ENCODE peak calls at places on chromosomes 13 and 19, in seven cellular contexts. One of them, this sample, is unnamed.

GRCh38 chr13:109737606-109738005 is 48.8 kb downstream of the IRS2 start:
- DNase-seq in colonic mucosa: no peak
- DNase-seq in ovary: no peak
- DNase-seq in A673: no peak
- DNase-seq in astrocyte of the spinal cord: peak; percentile 19
- DNase-seq in fibroblast of pulmonary artery: no peak
- DNase-seq in right atrium auricular region: no peak
- DNase-seq in this sample: no peak

GRCh38 chr13:71712988-71713653 is 153.9 kb downstream of the DACH1 start:
- DNase-seq in fibroblast of pulmonary artery: peak; percentile 45
- DNase-seq in astrocyte of the spinal cord: peak; percentile 8
- DNase-seq in ovary: no peak
- DNase-seq in colonic mucosa: no peak
- DNase-seq in A673: no peak
- DNase-seq in right atrium auricular region: no peak
- DNase-seq in this sample: peak; percentile 68

GRCh38 chr13:21625366-21625765 is 21.4 kb upstream of the MICU2 start:
- DNase-seq in A673: peak; percentile 65
- DNase-seq in ovary: no peak
- DNase-seq in fibroblast of pulmonary artery: peak; percentile 36
- DNase-seq in astrocyte of the spinal cord: peak; percentile 28
- DNase-seq in colonic mucosa: peak; percentile 29
- DNase-seq in right atrium auricular region: no peak
- DNase-seq in this sample: peak; percentile 55

GRCh38 chr13:29573190-29573589 is 22.3 kb downstream of the SLC7A1 start:
- DNase-seq in colonic mucosa: peak; percentile 87
- DNase-seq in A673: no peak
- DNase-seq in right atrium auricular region: no peak
- DNase-seq in fibroblast of pulmonary artery: peak; percentile 35
- DNase-seq in ovary: no peak
- DNase-seq in astrocyte of the spinal cord: no peak
- DNase-seq in this sample: peak; percentile 58

GRCh38 chr19:50492303-50493052 is 15.8 kb upstream of the GARIN5A start:
- DNase-seq in astrocyte of the spinal cord: no peak
- DNase-seq in right atrium auricular region: no peak
- DNase-seq in colonic mucosa: no peak
- DNase-seq in fibroblast of pulmonary artery: no peak
- DNase-seq in ovary: no peak
- DNase-seq in A673: peak; percentile 34
- DNase-seq in this sample: peak; percentile 13

GRCh38 chr19:53057904-53058579 is 13.5 kb downstream of the ERVV-2 start:
- DNase-seq in astrocyte of the spinal cord: no peak
- DNase-seq in right atrium auricular region: no peak
- DNase-seq in fibroblast of pulmonary artery: no peak
- DNase-seq in A673: no peak
- DNase-seq in colonic mucosa: no peak
- DNase-seq in ovary: no peak
- DNase-seq in this sample: peak; percentile 14

GRCh38 chr19:32819415-32820400 is 49.9 kb downstream of the SLC7A9 start:
- DNase-seq in colonic mucosa: no peak
- DNase-seq in fibroblast of pulmonary artery: no peak
- DNase-seq in right atrium auricular region: no peak
- DNase-seq in astrocyte of the spinal cord: no peak
- DNase-seq in A673: no peak
- DNase-seq in ovary: no peak
- DNase-seq in this sample: no peak

GRCh38 chr19:18514800-18515682 is 6.8 kb downstream of the ELL start:
- DNase-seq in colonic mucosa: peak; percentile 71
- DNase-seq in ovary: peak; percentile 76
- DNase-seq in astrocyte of the spinal cord: peak; percentile 51
- DNase-seq in fibroblast of pulmonary artery: peak; percentile 90
- DNase-seq in A673: no peak
- DNase-seq in right atrium auricular region: peak; percentile 88
- DNase-seq in this sample: peak; percentile 93

GRCh38 chr19:47836038-47836437 is 14.3 kb downstream of the CRX start:
- DNase-seq in right atrium auricular region: no peak
- DNase-seq in A673: no peak
- DNase-seq in fibroblast of pulmonary artery: no peak
- DNase-seq in astrocyte of the spinal cord: no peak
- DNase-seq in colonic mucosa: no peak
- DNase-seq in ovary: no peak
- DNase-seq in this sample: no peak

GRCh38 chr19:47826800-47827199 is 5.1 kb downstream of the CRX start:
- DNase-seq in ovary: no peak
- DNase-seq in A673: no peak
- DNase-seq in colonic mucosa: no peak
- DNase-seq in right atrium auricular region: no peak
- DNase-seq in astrocyte of the spinal cord: no peak
- DNase-seq in fibroblast of pulmonary artery: no peak
- DNase-seq in this sample: no peak

GRCh38 chr19:47832723-47833122 is 11.0 kb downstream of the CRX start:
- DNase-seq in A673: no peak
- DNase-seq in ovary: no peak
- DNase-seq in fibroblast of pulmonary artery: no peak
- DNase-seq in right atrium auricular region: no peak
- DNase-seq in colonic mucosa: no peak
- DNase-seq in astrocyte of the spinal cord: no peak
- DNase-seq in this sample: no peak
- TF ChIP-seq CTCF in A673: no peak
- TF ChIP-seq CTCF in ovary: no peak
- TF ChIP-seq CTCF in fibroblast of pulmonary artery: no peak
- TF ChIP-seq CTCF in right atrium auricular region: no peak
- TF ChIP-seq CTCF in colonic mucosa: no peak
- TF ChIP-seq CTCF in astrocyte of the spinal cord: no peak
- TF ChIP-seq CTCF in this sample: no peak

GRCh38 chr13:90615767-90616166 is 731.7 kb upstream of the MIR17HG start:
- DNase-seq in ovary: no peak
- DNase-seq in fibroblast of pulmonary artery: no peak
- DNase-seq in right atrium auricular region: no peak
- DNase-seq in A673: no peak
- DNase-seq in astrocyte of the spinal cord: no peak
- DNase-seq in colonic mucosa: no peak
- DNase-seq in this sample: no peak
- TF ChIP-seq CTCF in ovary: no peak
- TF ChIP-seq CTCF in fibroblast of pulmonary artery: no peak
- TF ChIP-seq CTCF in right atrium auricular region: no peak
- TF ChIP-seq CTCF in A673: no peak
- TF ChIP-seq CTCF in astrocyte of the spinal cord: no peak
- TF ChIP-seq CTCF in colonic mucosa: no peak
- TF ChIP-seq CTCF in this sample: no peak

DNA sequence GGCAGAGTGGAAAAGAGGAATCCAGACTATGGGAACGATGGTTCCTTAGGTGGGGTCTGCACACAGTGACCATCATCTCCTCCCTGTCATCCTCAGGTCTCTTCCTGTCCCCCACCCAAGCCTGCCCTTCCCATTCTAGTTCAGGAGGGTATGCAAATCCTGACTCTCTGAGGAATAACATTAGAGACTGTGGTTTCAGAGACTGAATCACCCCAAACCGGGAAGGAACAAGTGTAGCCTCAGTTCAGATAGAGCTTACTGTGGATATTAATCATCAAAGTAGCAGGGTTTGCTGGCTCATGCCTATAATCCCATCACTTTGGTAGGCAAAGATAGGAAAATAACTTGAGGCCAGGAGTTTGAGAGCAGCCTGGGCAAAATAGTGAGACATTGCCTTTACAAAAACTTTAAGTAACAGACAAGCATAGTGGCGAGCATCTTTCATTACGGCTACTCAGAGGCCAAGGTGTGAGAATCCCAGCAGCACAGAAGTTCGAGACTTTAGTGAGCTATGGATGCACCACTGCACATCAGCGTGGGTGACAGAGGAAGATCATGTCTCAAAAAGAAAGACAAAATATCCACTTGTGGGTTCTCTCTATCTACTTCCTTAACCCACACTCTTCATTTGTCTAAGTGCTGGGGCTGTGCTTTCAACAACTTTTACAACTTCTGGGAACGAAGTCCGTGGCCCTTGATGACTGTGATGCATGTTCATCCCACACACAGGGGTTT is 19.3 kb upstream of the LGALS13 start:
- DNase-seq in astrocyte of the spinal cord: no peak
- DNase-seq in ovary: no peak
- DNase-seq in right atrium auricular region: no peak
- DNase-seq in fibroblast of pulmonary artery: no peak
- DNase-seq in colonic mucosa: no peak
- DNase-seq in A673: no peak
- DNase-seq in this sample: no peak
- TF ChIP-seq CTCF in astrocyte of the spinal cord: no peak
- TF ChIP-seq CTCF in ovary: no peak
- TF ChIP-seq CTCF in right atrium auricular region: no peak
- TF ChIP-seq CTCF in fibroblast of pulmonary artery: no peak
- TF ChIP-seq CTCF in colonic mucosa: no peak
- TF ChIP-seq CTCF in A673: no peak
- TF ChIP-seq CTCF in this sample: no peak

DNA sequence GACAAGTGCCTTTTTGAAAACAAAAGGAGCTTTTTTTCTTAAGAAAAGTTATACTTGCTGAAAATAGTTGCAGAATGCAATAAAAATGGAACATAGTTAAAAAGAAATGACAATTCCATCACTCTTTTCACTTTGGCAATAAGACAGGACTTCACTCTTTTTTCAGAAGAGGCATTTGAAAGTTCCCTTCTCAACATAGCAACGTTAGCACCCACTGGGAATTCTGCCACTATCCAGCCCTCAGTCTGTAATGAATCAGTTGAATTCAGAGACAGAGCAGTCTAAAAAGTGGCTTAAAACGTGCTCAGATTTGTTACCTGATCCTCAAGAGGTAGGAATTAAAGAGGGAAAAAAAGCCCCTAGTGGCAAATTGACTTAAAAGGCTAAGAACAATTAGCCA is 10.2 kb downstream of the RGCC start:
- DNase-seq in colonic mucosa: no peak
- DNase-seq in astrocyte of the spinal cord: no peak
- DNase-seq in ovary: no peak
- DNase-seq in A673: no peak
- DNase-seq in right atrium auricular region: no peak
- DNase-seq in fibroblast of pulmonary artery: no peak
- DNase-seq in this sample: no peak
- TF ChIP-seq CTCF in colonic mucosa: no peak
- TF ChIP-seq CTCF in astrocyte of the spinal cord: no peak
- TF ChIP-seq CTCF in ovary: no peak
- TF ChIP-seq CTCF in A673: no peak
- TF ChIP-seq CTCF in right atrium auricular region: no peak
- TF ChIP-seq CTCF in fibroblast of pulmonary artery: no peak
- TF ChIP-seq CTCF in this sample: no peak

This sample was measured in choroid plexus epithelial cell.